ENCODE peak calls at places on chromosome 19, in eight cellular contexts. U is stimulated activated CD8-positive, alpha-beta memory T cell treated with anti-CD3 and anti-CD28 coated beads, Interleukin-4, amount 100 ng/mL, for 1 hour; L is MM.1S; X is hippocampal formation; S is stimulated activated CD4-positive, alpha-beta T cell treated with anti-CD3 and anti-CD28 coated beads, Interleukin-4, amount 100 ng/mL, for 4 hours; Q is T-helper 2 cell; B is activated CD8-positive, alpha-beta memory T cell treated with anti-CD3 and anti-CD28 coated beads for 4 hours; A is colonic mucosa. D is an unnamed sample.

GRCh38 chr19:18972301-18972831 is 31.3 kb upstream of the HOMER3 start:
- DNase-seq in U (no peak), S (no peak), B (no peak), L (no peak), A (no peak), X (no peak), Q (no peak), D (no peak)

GRCh38 chr19:16659464-16659831 is 496 bp downstream of the SMIM7 start:
- DNase-seq in L (no peak), S (no peak), A (no peak), U (no peak), B (no peak), Q (no peak), X (no peak), D (no peak)

GRCh38 chr19:38915329-38916321 is 3.6 kb upstream of the CCER2 start:
- DNase-seq in S (no peak), X (no peak), L (no peak), Q (no peak), B (no peak), U (no peak), A (no peak), D (no peak)

GRCh38 chr19:2476451-2477140 is 669 bp downstream of the GADD45B start:
- DNase-seq in L (peak; percentile 65), U (peak; percentile 38), X (no peak), B (peak; percentile 54), A (peak; percentile 73), S (peak; percentile 73), Q (peak; percentile 71), D (no peak)

GRCh38 chr19:2491130-2491801 is 15.3 kb downstream of the GADD45B start:
- DNase-seq in A (peak; percentile 97), L (peak; percentile 79), U (no peak), B (no peak), S (no peak), Q (no peak), X (no peak), D (no peak)

GRCh38 chr19:30608471-30608870 is 236.3 kb downstream of the ZNF536 start:
- DNase-seq in Q (no peak), B (no peak), A (no peak), X (no peak), L (no peak), S (no peak), U (no peak), D (no peak)

GRCh38 chr19:40266111-40266510 is 19.0 kb downstream of the AKT2 start:
- DNase-seq in X (no peak), L (no peak), U (no peak), Q (no peak), B (no peak), A (no peak), S (no peak), D (no peak)

GRCh38 chr19:5718579-5719273 is 1.2 kb downstream of the LONP1 start:
- DNase-seq in A (no peak), Q (peak; percentile 55), L (peak; percentile 38), B (no peak), S (peak; percentile 65), U (no peak), X (no peak), D (no peak)

GRCh38 chr19:40322271-40322610 is 26.0 kb downstream of the C19orf47 start:
- DNase-seq in A (no peak), X (no peak), S (no peak), U (no peak), B (no peak), Q (no peak), L (no peak), D (no peak)

GRCh38 chr19:3683405-3683865 is 16.8 kb downstream of the PIP5K1C start:
- DNase-seq in B (no peak), L (no peak), X (no peak), Q (no peak), U (no peak), S (no peak), A (no peak), D (peak; percentile 63)

GRCh38 chr19:30593975-30594925 is 222.1 kb downstream of the ZNF536 start:
- DNase-seq in X (no peak), U (no peak), B (no peak), Q (no peak), S (no peak), L (no peak), A (no peak), D (peak; percentile 50)

GRCh38 chr19:49231389-49231788 is 73.8 kb downstream of the TRPM4 start:
- DNase-seq in L (peak; percentile 42), B (no peak), A (no peak), U (no peak), X (no peak), Q (peak; percentile 61), S (no peak), D (no peak)

GRCh38 chr19:13146763-13147563 is 3.2 kb downstream of the STX10 start:
- DNase-seq in X (no peak), S (no peak), B (no peak), U (no peak), Q (no peak), A (peak; percentile 53), L (no peak), D (no peak)

GRCh38 chr19:18999896-19000620 is 33.3 kb downstream of the SUGP2 start:
- DNase-seq in X (no peak), B (no peak), Q (no peak), S (no peak), A (no peak), L (no peak), U (no peak), D (no peak)

GRCh38 chr19:18738961-18739690 is 52.0 kb downstream of the COMP start:
- DNase-seq in X (no peak), Q (no peak), L (no peak), U (no peak), A (no peak), B (no peak), S (no peak), D (no peak)

GRCh38 chr19:55136399-55137102 is 12.5 kb downstream of the TNNT1 start:
- DNase-seq in B (no peak), L (no peak), X (no peak), Q (peak; percentile 25), A (no peak), U (no peak), S (no peak), D (no peak)